ENCODE peak calls at places on chromosomes 1 and 21, in nine cellular contexts. X is Calu3, C is lower leg skin, T is psoas muscle, Z is epithelial cell of esophagus, Y is dorsolateral prefrontal cortex, J is nephron progenitor cell, I is suprapubic skin, D is NB4. R is an unnamed sample.

GRCh38 chr1:3745071-3745470 is 7.2 kb upstream of the CCDC27 start:
- DNase-seq in X (no peak), C (no peak), T (peak), Z (no peak), Y (no peak), J (no peak), I (no peak), D (no peak), R (no peak)

GRCh38 chr1:24570265-24571125 is 14.6 kb downstream of the NCMAP start:
- DNase-seq in X (no peak), C (no peak), T (no peak), Z (no peak), Y (no peak), J (no peak), I (no peak), D (no peak), R (no peak)

GRCh38 chr21:42162831-42163510 is 56.0 kb upstream of the ABCG1 start:
- DNase-seq in X (no peak), C (peak), T (no peak), Z (peak), Y (no peak), J (no peak), I (peak), D (peak), R (no peak)

GRCh38 chr1:112706505-112707216 is at the start of gene RHOC:
- DNase-seq in X (peak), C (peak), T (peak), Z (peak), Y (no peak), J (peak), I (no peak), D (peak), R (no peak)

GRCh38 chr1:159921700-159922498 is 3.4 kb downstream of the TAGLN2 start:
- DNase-seq in X (peak), C (no peak), T (no peak), Z (no peak), Y (no peak), J (no peak), I (no peak), D (no peak), R (peak)

GRCh38 chr1:218451415-218451814 is 106.3 kb downstream of the TGFB2 start:
- DNase-seq in X (no peak), C (no peak), T (no peak), Z (no peak), Y (no peak), J (no peak), I (no peak), D (no peak), R (no peak)

GRCh38 chr1:156836892-156837291 is 20.2 kb upstream of the SH2D2A start:
- DNase-seq in X (no peak), C (no peak), T (no peak), Z (no peak), Y (no peak), J (no peak), I (no peak), D (no peak), R (no peak)

GRCh38 chr1:21244986-21245687 is 45.1 kb downstream of the ECE1 start:
- DNase-seq in X (no peak), C (no peak), T (no peak), Z (no peak), Y (no peak), J (no peak), I (no peak), D (no peak), R (no peak)

GRCh38 chr1:199399996-199400714 is 627.4 kb upstream of the NR5A2 start:
- DNase-seq in X (no peak), C (no peak), T (no peak), Z (no peak), Y (no peak), J (no peak), I (no peak), D (peak), R (no peak)

GRCh38 chr1:21157868-21158267 is 18.8 kb downstream of the EIF4G3 start:
- DNase-seq in X (no peak), C (no peak), T (no peak), Z (no peak), Y (no peak), J (no peak), I (no peak), D (no peak), R (no peak)

GRCh38 chr1:196409586-196409985 is 198.7 kb downstream of the KCNT2 start:
- DNase-seq in X (no peak), C (no peak), T (no peak), Z (no peak), Y (no peak), J (no peak), I (no peak), D (peak), R (no peak)

GRCh38 chr1:89170171-89171066 is 5.4 kb downstream of the GBP7 start:
- DNase-seq in X (no peak), C (no peak), T (no peak), Z (no peak), Y (no peak), J (no peak), I (no peak), D (peak), R (no peak)

GRCh38 chr21:32578107-32578691 is 7.1 kb downstream of the TCP10L start:
- DNase-seq in X (peak), C (peak), T (no peak), Z (peak), Y (no peak), J (peak), I (no peak), D (peak), R (no peak)

GRCh38 chr1:228082975-228083870 is 715 bp downstream of the ARF1 start:
- DNase-seq in X (peak), C (peak), T (peak), Z (peak), Y (peak), J (peak), I (no peak), D (peak), R (no peak)

GRCh38 chr1:34758751-34759150 is 789 bp upstream of the GJB4 start:
- DNase-seq in X (no peak), C (no peak), T (no peak), Z (peak), Y (no peak), J (no peak), I (no peak), D (no peak), R (no peak)

GRCh38 chr1:65494671-65495070 is 74.2 kb downstream of the LEPR start:
- DNase-seq in X (no peak), C (no peak), T (no peak), Z (no peak), Y (no peak), J (no peak), I (no peak), D (no peak), R (no peak)

GRCh38 chr1:171645553-171646336 is 6.7 kb downstream of the MYOC start:
- DNase-seq in X (no peak), C (no peak), T (peak), Z (no peak), Y (peak), J (no peak), I (no peak), D (no peak), R (no peak)

GRCh38 chr1:221085712-221086111 is 206.5 kb downstream of the HLX start:
- DNase-seq in X (no peak), C (no peak), T (no peak), Z (no peak), Y (no peak), J (no peak), I (no peak), D (no peak), R (no peak)

GRCh38 chr1:26279598-26280332 is at the start of gene SH3BGRL3:
- DNase-seq in X (peak), C (peak), T (peak), Z (peak), Y (peak), J (peak), I (peak), D (peak), R (peak)

GRCh38 chr1:3326516-3327388 is 127.7 kb upstream of the ARHGEF16 start:
- DNase-seq in X (no peak), C (no peak), T (no peak), Z (no peak), Y (no peak), J (no peak), I (no peak), D (no peak), R (no peak)

GRCh38 chr21:46148106-46148505 is 7.3 kb downstream of the FTCD start:
- DNase-seq in X (no peak), C (no peak), T (no peak), Z (no peak), Y (no peak), J (no peak), I (no peak), D (no peak), R (no peak)

GRCh38 chr1:244046907-244047738 is 4.0 kb upstream of the ZBTB18 start:
- DNase-seq in X (no peak), C (no peak), T (no peak), Z (peak), Y (no peak), J (no peak), I (no peak), D (no peak), R (no peak)

GRCh38 chr1:222918746-222919477 is 104.1 kb downstream of the DISP1 start:
- DNase-seq in X (no peak), C (no peak), T (no peak), Z (peak), Y (no peak), J (no peak), I (no peak), D (no peak), R (no peak)

GRCh38 chr1:229131243-229132105 is 139.4 kb upstream of the RAB4A start:
- DNase-seq in X (peak), C (no peak), T (no peak), Z (no peak), Y (no peak), J (no peak), I (no peak), D (no peak), R (no peak)

GRCh38 chr21:29104239-29104708 is 26.2 kb upstream of the MAP3K7CL start:
- DNase-seq in X (no peak), C (no peak), T (no peak), Z (peak), Y (no peak), J (no peak), I (no peak), D (no peak), R (no peak)

GRCh38 chr1:201711811-201712210 is 117.1 kb upstream of the IPO9 start:
- DNase-seq in X (no peak), C (peak), T (no peak), Z (no peak), Y (no peak), J (no peak), I (peak), D (no peak), R (no peak)

GRCh38 chr21:25790122-25790951 is 55.6 kb downstream of the GABPA start:
- DNase-seq in X (peak), C (no peak), T (no peak), Z (peak), Y (no peak), J (no peak), I (no peak), D (peak), R (no peak)

GRCh38 chr1:205668951-205669340 is 11.4 kb downstream of the SLC45A3 start:
- DNase-seq in X (no peak), C (no peak), T (no peak), Z (no peak), Y (no peak), J (no peak), I (no peak), D (peak), R (no peak)

GRCh38 chr1:245583081-245583480 is 428.3 kb downstream of the KIF26B start:
- DNase-seq in X (no peak), C (peak), T (no peak), Z (no peak), Y (no peak), J (no peak), I (no peak), D (no peak), R (no peak)

GRCh38 chr1:205396972-205397616 is 24.8 kb downstream of the LEMD1 start:
- DNase-seq in X (peak), C (no peak), T (no peak), Z (peak), Y (peak), J (peak), I (no peak), D (peak), R (no peak)

GRCh38 chr1:174967845-174968705 is 31.7 kb upstream of the CACYBP start:
- DNase-seq in X (no peak), C (no peak), T (no peak), Z (no peak), Y (no peak), J (no peak), I (no peak), D (no peak), R (no peak)

GRCh38 chr1:91806777-91807700 is 78.9 kb downstream of the TGFBR3 start:
- DNase-seq in X (no peak), C (peak), T (no peak), Z (no peak), Y (no peak), J (no peak), I (no peak), D (no peak), R (no peak)

GRCh38 chr1:186272486-186272885 is 102.6 kb downstream of the TPR start:
- DNase-seq in X (no peak), C (no peak), T (no peak), Z (peak), Y (no peak), J (no peak), I (no peak), D (peak), R (no peak)

GRCh38 chr1:25167269-25168192 is 64.8 kb downstream of the SYF2 start:
- DNase-seq in X (peak), C (peak), T (no peak), Z (no peak), Y (no peak), J (no peak), I (no peak), D (no peak), R (no peak)

GRCh38 chr21:14495075-14495474 is 51.0 kb downstream of the SAMSN1 start:
- DNase-seq in X (no peak), C (no peak), T (no peak), Z (no peak), Y (no peak), J (no peak), I (no peak), D (no peak), R (no peak)

GRCh38 chr1:190578015-190578414 is 100.4 kb upstream of the BRINP3 start:
- DNase-seq in X (no peak), C (no peak), T (no peak), Z (no peak), Y (peak), J (no peak), I (no peak), D (no peak), R (no peak)

DNA sequence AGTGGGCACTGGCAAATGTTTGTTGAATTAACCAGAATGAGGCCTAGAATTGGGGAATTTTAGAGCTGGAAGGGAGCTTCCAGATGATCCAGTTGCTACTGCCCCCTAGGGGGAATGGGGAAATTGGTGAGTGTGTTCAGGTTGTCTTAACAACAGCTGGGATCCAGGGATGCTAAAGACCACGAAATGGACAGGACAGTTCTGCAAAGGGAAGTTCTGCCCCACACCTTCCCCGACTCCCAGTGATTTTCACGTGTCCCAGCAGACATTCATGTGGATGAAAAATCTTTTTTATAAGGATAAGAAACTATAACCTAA is 33.9 kb downstream of the TRIM62 start:
- DNase-seq in X (peak), C (no peak), T (no peak), Z (peak), Y (no peak), J (no peak), I (no peak), D (peak), R (no peak)
- TF ChIP-seq CTCF in X (no peak), C (no peak), T (no peak), Z (peak), Y (peak), J (peak), I (no peak), D (peak), R (no peak)

DNA sequence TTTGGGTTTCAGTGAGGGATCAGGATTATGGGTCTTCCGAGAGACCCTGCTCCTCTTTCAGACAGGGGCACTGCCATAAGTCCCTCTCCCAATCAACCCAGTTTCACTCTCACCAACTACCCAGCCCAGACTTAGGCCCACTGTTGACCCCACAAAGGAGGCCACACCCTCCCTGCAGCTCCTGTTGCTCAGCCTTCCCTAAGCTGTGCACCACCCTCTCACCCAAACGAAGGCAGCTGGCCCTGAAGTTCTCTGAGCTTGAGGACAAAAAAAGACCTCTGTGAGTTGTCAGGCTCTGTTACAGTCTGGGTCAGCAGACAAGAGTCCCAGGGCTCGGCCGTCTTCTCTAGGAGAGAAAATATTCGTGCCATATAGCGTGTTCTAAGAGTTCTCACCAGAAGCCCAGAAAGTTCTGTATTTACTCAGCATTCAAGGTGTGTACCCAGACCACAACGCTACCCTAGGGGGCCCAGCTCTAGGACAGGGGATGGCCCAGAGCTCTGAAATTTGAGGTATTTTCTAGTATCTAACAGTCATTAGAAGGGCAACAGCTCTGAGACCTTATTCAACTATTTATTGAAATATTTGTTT is 25.5 kb upstream of the LYST start:
- DNase-seq in X (no peak), C (no peak), T (no peak), Z (no peak), Y (no peak), J (no peak), I (no peak), D (no peak), R (no peak)
- TF ChIP-seq CTCF in X (no peak), C (no peak), T (no peak), Z (no peak), Y (no peak), J (no peak), I (no peak), D (no peak), R (no peak)

GRCh38 chr1:981955-982558 is at the start of gene PERM1:
- DNase-seq in X (no peak), C (no peak), T (peak), Z (no peak), Y (no peak), J (no peak), I (no peak), D (no peak), R (no peak)

GRCh38 chr1:985126-985525 is 3.2 kb upstream of the PERM1 start:
- DNase-seq in X (no peak), C (no peak), T (no peak), Z (no peak), Y (no peak), J (no peak), I (no peak), D (no peak), R (no peak)

GRCh38 chr1:983736-984475 is 2.0 kb upstream of the PERM1 start:
- DNase-seq in X (peak), C (no peak), T (peak), Z (no peak), Y (peak), J (peak), I (no peak), D (peak), R (peak)

GRCh38 chr1:982765-983436 is 1.0 kb upstream of the PERM1 start:
- DNase-seq in X (no peak), C (no peak), T (peak), Z (no peak), Y (no peak), J (no peak), I (no peak), D (no peak), R (no peak)

GRCh38 chr1:984476-984814 is 2.6 kb upstream of the PERM1 start:
- DNase-seq in X (no peak), C (no peak), T (no peak), Z (no peak), Y (no peak), J (no peak), I (no peak), D (no peak), R (no peak)
- TF ChIP-seq CTCF in X (peak), C (no peak), T (no peak), Z (no peak), Y (peak), J (peak), I (no peak), D (no peak), R (no peak)

GRCh38 chr1:180953791-180954721 is 41.4 kb downstream of the KIAA1614 start:
- DNase-seq in X (peak), C (peak), T (peak), Z (peak), Y (peak), J (no peak), I (peak), D (no peak), R (peak)
- TF ChIP-seq CTCF in X (no peak), C (no peak), T (no peak), Z (no peak), Y (peak), J (no peak), I (no peak), D (no peak), R (no peak)

GRCh38 chr1:14143777-14144176 is 443.8 kb downstream of the PRDM2 start:
- DNase-seq in X (no peak), C (no peak), T (no peak), Z (peak), Y (no peak), J (no peak), I (no peak), D (no peak), R (no peak)

GRCh38 chr1:14149431-14149830 is 449.1 kb upstream of the KAZN start:
- DNase-seq in X (no peak), C (no peak), T (no peak), Z (peak), Y (no peak), J (no peak), I (no peak), D (no peak), R (no peak)
- TF ChIP-seq CTCF in X (no peak), C (no peak), T (no peak), Z (peak), Y (no peak), J (no peak), I (no peak), D (no peak), R (no peak)

GRCh38 chr1:43773821-43774220 is 66.5 kb downstream of the ST3GAL3 start:
- DNase-seq in X (no peak), C (no peak), T (no peak), Z (no peak), Y (no peak), J (no peak), I (no peak), D (no peak), R (no peak)

GRCh38 chr1:43772978-43773377 is 65.6 kb downstream of the ST3GAL3 start:
- DNase-seq in X (no peak), C (no peak), T (no peak), Z (no peak), Y (no peak), J (no peak), I (no peak), D (no peak), R (no peak)

GRCh38 chr1:43774359-43774758 is 67.0 kb downstream of the ST3GAL3 start:
- DNase-seq in X (no peak), C (no peak), T (no peak), Z (peak), Y (no peak), J (no peak), I (no peak), D (peak), R (no peak)

GRCh38 chr1:43779266-43779665 is 71.9 kb downstream of the ST3GAL3 start:
- DNase-seq in X (no peak), C (no peak), T (no peak), Z (no peak), Y (no peak), J (no peak), I (no peak), D (peak), R (no peak)

GRCh38 chr1:43776043-43776761 is 68.9 kb downstream of the ST3GAL3 start:
- DNase-seq in X (no peak), C (no peak), T (no peak), Z (peak), Y (no peak), J (no peak), I (no peak), D (peak), R (no peak)
- TF ChIP-seq CTCF in X (no peak), C (no peak), T (no peak), Z (no peak), Y (no peak), J (no peak), I (no peak), D (no peak), R (no peak)

R was measured in activated B cell treated with CpG ODN at 0.5 μM for 24 hours.